ENCODE peak calls at places on chromosomes 16 and 17, in ten cellular contexts. P, Y, R, O, H, J, V, M, F and E are unnamed samples.

GRCh38 chr16:10188236-10188635 is 6.0 kb upstream of the GRIN2A start:
- DNase-seq in P (no peak), Y (no peak), R (no peak), O (no peak), H (no peak), J (no peak), V (no peak), M (no peak), F (no peak), E (no peak)

GRCh38 chr17:31487648-31488263 is 96.3 kb downstream of the RAB11FIP4 start:
- DNase-seq in P (peak; percentile 93), Y (peak; percentile 84), R (peak; percentile 96), O (peak; percentile 58), H (peak; percentile 95), J (peak; percentile 99), V (peak; percentile 97), M (peak; percentile 98), F (peak; percentile 81), E (peak; percentile 54)

GRCh38 chr16:80369559-80369958 is 171.2 kb upstream of the DYNLRB2 start:
- DNase-seq in P (peak; percentile 36), Y (peak; percentile 57), R (no peak), O (no peak), H (no peak), J (no peak), V (peak; percentile 58), M (peak; percentile 74), F (no peak), E (no peak)

GRCh38 chr16:69941251-69942098 is 9.7 kb upstream of the CLEC18A start:
- DNase-seq in P (no peak), Y (no peak), R (peak; percentile 45), O (no peak), H (no peak), J (no peak), V (no peak), M (no peak), F (no peak), E (no peak)

GRCh38 chr16:67930191-67930590 is 1.5 kb downstream of the CTRL start:
- DNase-seq in P (no peak), Y (no peak), R (no peak), O (no peak), H (no peak), J (no peak), V (no peak), M (no peak), F (no peak), E (no peak)

GRCh38 chr17:2828396-2829038 is 32.3 kb downstream of the RAP1GAP2 start:
- DNase-seq in P (peak; percentile 87), Y (peak; percentile 77), R (peak; percentile 89), O (no peak), H (peak; percentile 72), J (peak; percentile 95), V (peak; percentile 94), M (peak; percentile 85), F (peak; percentile 84), E (peak; percentile 32)

GRCh38 chr17:39062846-39063680 is 88.4 kb downstream of the PLXDC1 start:
- DNase-seq in P (no peak), Y (no peak), R (no peak), O (no peak), H (no peak), J (no peak), V (no peak), M (no peak), F (no peak), E (no peak)

GRCh38 chr17:39198186-39198566 is 707 bp upstream of the CACNB1 start:
- DNase-seq in P (no peak), Y (no peak), R (no peak), O (no peak), H (no peak), J (no peak), V (no peak), M (no peak), F (no peak), E (no peak)

GRCh38 chr17:51238253-51238887 is 21.5 kb downstream of the MBTD1 start:
- DNase-seq in P (no peak), Y (no peak), R (no peak), O (no peak), H (no peak), J (no peak), V (no peak), M (no peak), F (no peak), E (no peak)

GRCh38 chr16:53099318-53100130 is 44.7 kb downstream of the CHD9 start:
- DNase-seq in P (peak; percentile 95), Y (peak; percentile 92), R (peak; percentile 94), O (peak; percentile 66), H (peak; percentile 38), J (peak; percentile 96), V (peak; percentile 89), M (peak; percentile 94), F (peak; percentile 94), E (peak; percentile 70)

GRCh38 chr16:56282455-56282854 is 91.2 kb downstream of the GNAO1 start:
- DNase-seq in P (no peak), Y (no peak), R (no peak), O (no peak), H (no peak), J (no peak), V (no peak), M (no peak), F (no peak), E (no peak)

GRCh38 chr16:66026211-66026610 is 340.3 kb upstream of the CDH5 start:
- DNase-seq in P (no peak), Y (no peak), R (no peak), O (no peak), H (no peak), J (no peak), V (peak; percentile 61), M (peak; percentile 23), F (no peak), E (no peak)

GRCh38 chr17:1322014-1322428 is 42.6 kb downstream of the TRARG1 start:
- DNase-seq in P (no peak), Y (no peak), R (no peak), O (no peak), H (no peak), J (peak; percentile 7), V (no peak), M (no peak), F (no peak), E (no peak)

GRCh38 chr17:49566668-49567071 is 9.0 kb upstream of the NXPH3 start:
- DNase-seq in P (no peak), Y (no peak), R (peak; percentile 7), O (no peak), H (no peak), J (no peak), V (no peak), M (no peak), F (no peak), E (peak; percentile 60)

GRCh38 chr16:22373662-22374310 is 633 bp downstream of the CDR2 start:
- DNase-seq in P (peak; percentile 58), Y (peak; percentile 66), R (peak; percentile 78), O (no peak), H (peak; percentile 24), J (peak; percentile 89), V (peak; percentile 54), M (peak; percentile 58), F (peak; percentile 47), E (peak; percentile 17)

DNA sequence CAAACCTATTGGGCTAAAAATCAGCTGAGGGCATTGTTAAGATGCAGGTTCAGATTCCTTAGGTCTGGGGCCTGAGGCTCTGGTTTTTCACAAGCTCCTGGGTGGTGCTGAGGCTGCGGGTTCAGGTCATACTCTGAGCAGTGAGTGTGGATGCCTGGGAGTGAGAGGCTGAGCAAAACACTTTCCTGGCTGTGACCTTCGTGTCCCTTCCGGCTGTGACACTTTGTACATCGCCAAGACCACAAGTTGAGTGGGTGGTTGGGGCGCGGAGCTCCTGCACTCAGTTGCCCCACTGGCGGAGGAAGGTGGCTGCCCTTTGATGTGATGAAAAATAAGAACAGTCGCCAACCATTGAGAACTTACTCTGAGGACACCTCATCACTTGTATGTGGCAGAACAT is 24.8 kb downstream of the CCR7 start:
- DNase-seq in P (no peak), Y (no peak), R (no peak), O (no peak), H (no peak), J (no peak), V (no peak), M (no peak), F (no peak), E (no peak)
- H3K27ac ChIP-seq in P (no peak overlapping the region), Y (peak overlapping the region; percentile 90), R (peak overlapping the region; percentile 65), O (no peak overlapping the region), H (peak overlapping the region; percentile 66), J (no peak overlapping the region), V (peak overlapping the region; percentile 96), M (peak overlapping the region; percentile 91), F (peak overlapping the region; percentile 96), E (peak overlapping the region; percentile 97)

DNA sequence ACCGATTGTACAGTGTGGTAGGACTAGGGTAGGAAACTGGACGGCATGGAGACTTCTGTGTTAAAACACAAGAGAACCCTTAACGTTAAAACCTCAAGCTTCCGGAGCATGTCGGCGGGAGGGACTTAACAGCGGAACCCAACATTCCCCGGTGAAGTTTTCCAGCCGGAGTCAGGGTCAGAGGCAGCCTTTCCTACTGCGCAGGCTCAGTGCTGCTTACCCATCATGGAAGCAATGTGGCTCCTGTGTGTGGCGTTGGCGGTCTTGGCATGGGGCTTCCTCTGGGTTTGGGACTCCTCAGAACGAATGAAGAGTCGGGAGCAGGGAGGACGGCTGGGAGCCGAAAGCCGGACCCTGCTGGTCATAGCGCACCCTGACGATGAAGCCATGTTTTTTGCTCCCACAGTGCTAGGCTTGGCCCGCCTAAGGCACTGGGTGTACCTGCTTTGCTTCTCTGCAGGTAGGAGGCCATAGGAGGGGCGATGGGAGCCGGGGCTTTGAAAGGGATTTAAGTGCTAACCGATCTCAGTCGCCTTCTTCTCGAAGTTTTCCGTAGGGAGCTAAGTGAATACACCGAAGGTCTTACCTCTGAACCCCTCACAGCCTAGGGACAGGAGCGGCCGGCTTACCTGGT is at the start of gene PIGL:
- DNase-seq in P (peak; percentile 93), Y (peak; percentile 88), R (peak; percentile 86), O (peak; percentile 63), H (peak; percentile 81), J (peak; percentile 88), V (peak; percentile 87), M (peak; percentile 95), F (peak; percentile 83), E (peak; percentile 83)
- TF ChIP-seq CTCF in P (no peak), Y (no peak), R (peak; percentile 5), O (no peak), H (no peak), J (no peak), V (no peak), M (no peak), F (no peak), E (no peak)

DNA sequence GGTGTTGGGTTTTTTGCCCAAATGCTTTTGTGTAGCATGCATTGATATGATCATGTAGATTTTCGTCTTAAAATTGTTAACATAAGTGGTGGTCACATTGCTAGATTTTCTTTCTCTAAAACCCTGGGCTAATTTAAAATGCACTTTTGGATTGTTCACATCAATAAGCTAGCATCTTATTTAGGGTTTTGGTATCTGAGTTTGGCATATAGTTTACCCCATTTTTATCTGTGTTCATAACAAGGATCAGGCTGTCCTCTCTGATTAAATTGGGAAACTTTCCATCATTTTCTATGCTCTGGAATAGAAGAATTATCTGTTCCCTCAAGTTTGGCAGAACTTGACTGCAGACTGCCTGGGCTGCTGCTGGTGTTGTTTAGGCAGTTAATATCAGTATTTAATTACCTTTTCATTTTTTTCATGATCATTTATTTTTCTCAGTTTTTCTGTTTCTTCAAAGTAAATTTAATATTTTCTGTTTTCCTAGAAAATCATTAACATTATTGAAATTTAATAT is 1.8 kb downstream of the SPECC1 start:
- DNase-seq in P (no peak), Y (no peak), R (no peak), O (no peak), H (no peak), J (no peak), V (no peak), M (no peak), F (no peak), E (no peak)
- H3K27ac ChIP-seq in P (no peak overlapping the region), Y (no peak overlapping the region), R (no peak overlapping the region), O (no peak overlapping the region), H (no peak overlapping the region), J (no peak overlapping the region), V (no peak overlapping the region), M (no peak overlapping the region), F (peak overlapping the region; percentile 86), E (peak overlapping the region; percentile 87)

GRCh38 chr16:88741368-88741767 is 35.1 kb downstream of the CTU2 start:
- DNase-seq in P (no peak), Y (no peak), R (no peak), O (no peak), H (no peak), J (no peak), V (no peak), M (no peak), F (no peak), E (no peak)
- TF ChIP-seq CTCF in P (no peak), Y (no peak), R (no peak), O (no peak), H (no peak), J (no peak), V (no peak), M (no peak), F (no peak), E (no peak)